ENCODE peak calls at places on chromosomes 3 and 15, in nine cellular contexts. C is non-pigmented ciliary epithelial cell; F is B cell; A is glomerular endothelial cell; H is GM12865; Z is amniotic stem cell; S is activated naive CD8-positive, alpha-beta T cell treated with anti-CD3 and anti-CD28 coated beads, Interleukin-2, amount 50 U/mL, for 24 hours; V is stimulated activated CD8-positive, alpha-beta memory T cell treated with anti-CD3 and anti-CD28 coated beads, Interleukin-7, amount 100 ng/mL, for 48 hours; N is endothelial cell. E is an unnamed sample.

GRCh38 chr3:43239755-43240154 is 46.6 kb upstream of the SNRK start:
- DNase-seq in C (no peak), F (no peak), A (no peak), H (no peak), Z (no peak), S (no peak), V (no peak), N (no peak), E (no peak)

GRCh38 chr15:59501531-59502113 is 63.6 kb downstream of the FAM81A start:
- DNase-seq in C (peak), F (no peak), A (peak), H (peak), Z (no peak), S (peak), V (no peak), N (peak), E (peak)

GRCh38 chr3:11606090-11606784 is 37.5 kb downstream of the VGLL4 start:
- DNase-seq in C (no peak), F (no peak), A (no peak), H (no peak), Z (no peak), S (no peak), V (no peak), N (no peak), E (no peak)

GRCh38 chr3:9248232-9249191 is 934 bp downstream of the SRGAP3 start:
- DNase-seq in C (no peak), F (no peak), A (no peak), H (no peak), Z (no peak), S (no peak), V (no peak), N (no peak), E (no peak)

GRCh38 chr15:84731774-84732173 is 15.8 kb upstream of the SEC11A start:
- DNase-seq in C (no peak), F (no peak), A (no peak), H (no peak), Z (no peak), S (no peak), V (no peak), N (no peak), E (no peak)

GRCh38 chr3:109113361-109113760 is 4.6 kb downstream of the MORC1 start:
- DNase-seq in C (no peak), F (no peak), A (no peak), H (no peak), Z (no peak), S (no peak), V (no peak), N (no peak), E (no peak)

GRCh38 chr3:157087398-157088132 is 72.4 kb downstream of the CCNL1 start:
- DNase-seq in C (no peak), F (no peak), A (no peak), H (peak), Z (no peak), S (no peak), V (no peak), N (no peak), E (no peak)

GRCh38 chr15:100623301-100623700 is 20.9 kb downstream of the ASB7 start:
- DNase-seq in C (no peak), F (no peak), A (no peak), H (no peak), Z (no peak), S (no peak), V (no peak), N (no peak), E (no peak)

GRCh38 chr3:58557496-58557895 is 19.7 kb downstream of the FAM107A start:
- DNase-seq in C (no peak), F (no peak), A (no peak), H (no peak), Z (no peak), S (no peak), V (no peak), N (no peak), E (no peak)

GRCh38 chr3:20141841-20142240 is 44.2 kb downstream of the SGO1 start:
- DNase-seq in C (no peak), F (no peak), A (no peak), H (no peak), Z (no peak), S (no peak), V (no peak), N (no peak), E (no peak)

GRCh38 chr3:20576228-20576627 is 390.2 kb upstream of the SGO1 start:
- DNase-seq in C (no peak), F (no peak), A (no peak), H (no peak), Z (no peak), S (no peak), V (no peak), N (no peak), E (no peak)

GRCh38 chr3:156509209-156510174 is 45.4 kb downstream of the SSR3 start:
- DNase-seq in C (no peak), F (peak), A (peak), H (peak), Z (peak), S (no peak), V (no peak), N (no peak), E (peak)

GRCh38 chr15:101438482-101439284 is 50.8 kb downstream of the PCSK6 start:
- DNase-seq in C (no peak), F (no peak), A (no peak), H (no peak), Z (no peak), S (no peak), V (no peak), N (no peak), E (no peak)

GRCh38 chr15:55858661-55859060 is 115.7 kb upstream of the PRTG start:
- DNase-seq in C (no peak), F (no peak), A (no peak), H (no peak), Z (no peak), S (no peak), V (no peak), N (no peak), E (no peak)

GRCh38 chr15:64690578-64691296 is 84.7 kb downstream of the RBPMS2 start:
- DNase-seq in C (no peak), F (no peak), A (no peak), H (no peak), Z (no peak), S (no peak), V (no peak), N (no peak), E (no peak)

GRCh38 chr3:44128057-44128775 is 113.5 kb upstream of the TOPAZ1 start:
- DNase-seq in C (no peak), F (no peak), A (no peak), H (no peak), Z (no peak), S (no peak), V (no peak), N (no peak), E (no peak)

GRCh38 chr15:47588968-47589367 is 128.3 kb upstream of the SEMA6D start:
- DNase-seq in C (no peak), F (no peak), A (no peak), H (no peak), Z (no peak), S (no peak), V (no peak), N (no peak), E (no peak)

E was measured in Panc1.